ENCODE peak calls at places on chromosomes 13 and 19, in four cellular contexts. M is left ventricle myocardium inferior, K is HCT116, U is fibroblast of pulmonary artery. C is an unnamed sample.

GRCh38 chr19:15913830-15914229 is 16.0 kb upstream of the CYP4F2 start:
- DNase-seq in M (no peak), K (no peak), U (no peak), C (no peak)

GRCh38 chr13:75550159-75550567 is 572 bp downstream of the UCHL3 start:
- DNase-seq in M (no peak), K (peak), U (peak), C (peak)

GRCh38 chr19:55640577-55641375 is at the start of gene ZNF580:
- DNase-seq in M (peak), K (no peak), U (peak), C (peak)

GRCh38 chr13:24323739-24324075 is 14.3 kb downstream of the C1QTNF9 start:
- DNase-seq in M (no peak), K (no peak), U (no peak), C (no peak)

GRCh38 chr19:45814166-45814780 is 835 bp downstream of the RSPH6A start:
- DNase-seq in M (no peak), K (no peak), U (no peak), C (peak)

GRCh38 chr13:41613984-41614581 is 156.7 kb downstream of the RGCC start:
- DNase-seq in M (peak), K (peak), U (peak), C (no peak)

GRCh38 chr13:99484405-99484981 is 16.8 kb upstream of the TM9SF2 start:
- DNase-seq in M (no peak), K (no peak), U (peak), C (no peak)

GRCh38 chr13:31929031-31929770 is 102.4 kb upstream of the FRY start:
- DNase-seq in M (no peak), K (no peak), U (no peak), C (no peak)

GRCh38 chr19:44575116-44575700 is 38.2 kb upstream of the IGSF23 start:
- DNase-seq in M (no peak), K (no peak), U (no peak), C (no peak)

GRCh38 chr13:111079375-111079774 is 35.7 kb upstream of the ARHGEF7 start:
- DNase-seq in M (no peak), K (no peak), U (no peak), C (no peak)

GRCh38 chr19:10238172-10238783 is 7.1 kb upstream of the S1PR2 start:
- DNase-seq in M (peak), K (no peak), U (peak), C (peak)

GRCh38 chr13:20814224-20814910 is 40.6 kb upstream of the EEF1AKMT1 start:
- DNase-seq in M (peak), K (no peak), U (peak), C (no peak)

GRCh38 chr13:46866150-46866549 is 30.7 kb downstream of the HTR2A start:
- DNase-seq in M (no peak), K (no peak), U (peak), C (peak)

GRCh38 chr19:36528194-36528920 is at the start of gene ZNF260:
- DNase-seq in M (peak), K (no peak), U (peak), C (peak)

GRCh38 chr13:66071608-66072007 is 1158.5 kb downstream of the PCDH9 start:
- DNase-seq in M (no peak), K (no peak), U (no peak), C (no peak)

GRCh38 chr19:38710928-38711725 is 33.1 kb downstream of the CAPN12 start:
- DNase-seq in M (no peak), K (no peak), U (no peak), C (no peak)

GRCh38 chr13:106369091-106369490 is 166.4 kb downstream of the EFNB2 start:
- DNase-seq in M (no peak), K (no peak), U (no peak), C (no peak)

GRCh38 chr19:1211494-1212234 is 6.1 kb downstream of the STK11 start:
- DNase-seq in M (no peak), K (no peak), U (no peak), C (no peak)

GRCh38 chr13:89726690-89727435 is 1620.6 kb upstream of the MIR17HG start:
- DNase-seq in M (no peak), K (no peak), U (peak), C (no peak)

GRCh38 chr13:97659602-97660001 is 225.6 kb downstream of the RAP2A start:
- DNase-seq in M (no peak), K (no peak), U (peak), C (peak)

GRCh38 chr19:45973564-45974338 is at the start of gene NOVA2:
- DNase-seq in M (peak), K (peak), U (peak), C (peak)

GRCh38 chr19:46265217-46265828 is 31.5 kb upstream of the HIF3A start:
- DNase-seq in M (no peak), K (peak), U (peak), C (peak)

GRCh38 chr13:37014609-37015008 is 14.0 kb downstream of the EXOSC8 start:
- DNase-seq in M (no peak), K (no peak), U (no peak), C (no peak)

GRCh38 chr13:75566658-75567057 is 17.1 kb downstream of the UCHL3 start:
- DNase-seq in M (no peak), K (no peak), U (peak), C (no peak)

GRCh38 chr13:95002968-95003813 is 290.8 kb upstream of the SOX21 start:
- DNase-seq in M (no peak), K (no peak), U (no peak), C (no peak)

GRCh38 chr19:19475845-19476828 is 39.2 kb downstream of the TSSK6 start:
- DNase-seq in M (no peak), K (no peak), U (peak), C (no peak)

GRCh38 chr19:29835447-29835846 is 23.7 kb downstream of the CCNE1 start:
- DNase-seq in M (no peak), K (no peak), U (no peak), C (no peak)

GRCh38 chr13:43304449-43304848 is 281.1 kb downstream of the DNAJC15 start:
- DNase-seq in M (no peak), K (no peak), U (no peak), C (no peak)

GRCh38 chr13:50928609-50929274 is 19.2 kb downstream of the RNASEH2B start:
- DNase-seq in M (no peak), K (no peak), U (no peak), C (no peak)

GRCh38 chr19:5312058-5312457 is 28.6 kb downstream of the PTPRS start:
- DNase-seq in M (no peak), K (no peak), U (no peak), C (no peak)

GRCh38 chr19:5439452-5439851 is 15.8 kb upstream of the ZNRF4 start:
- DNase-seq in M (no peak), K (no peak), U (no peak), C (no peak)

GRCh38 chr19:13073263-13073662 is 29.4 kb downstream of the LYL1 start:
- DNase-seq in M (no peak), K (no peak), U (no peak), C (no peak)

GRCh38 chr13:25267715-25268114 is 19.6 kb downstream of the MTMR6 start:
- DNase-seq in M (no peak), K (no peak), U (peak), C (peak)

GRCh38 chr13:24681930-24682329 is 1.7 kb downstream of the ATP12A start:
- DNase-seq in M (no peak), K (no peak), U (no peak), C (no peak)

DNA sequence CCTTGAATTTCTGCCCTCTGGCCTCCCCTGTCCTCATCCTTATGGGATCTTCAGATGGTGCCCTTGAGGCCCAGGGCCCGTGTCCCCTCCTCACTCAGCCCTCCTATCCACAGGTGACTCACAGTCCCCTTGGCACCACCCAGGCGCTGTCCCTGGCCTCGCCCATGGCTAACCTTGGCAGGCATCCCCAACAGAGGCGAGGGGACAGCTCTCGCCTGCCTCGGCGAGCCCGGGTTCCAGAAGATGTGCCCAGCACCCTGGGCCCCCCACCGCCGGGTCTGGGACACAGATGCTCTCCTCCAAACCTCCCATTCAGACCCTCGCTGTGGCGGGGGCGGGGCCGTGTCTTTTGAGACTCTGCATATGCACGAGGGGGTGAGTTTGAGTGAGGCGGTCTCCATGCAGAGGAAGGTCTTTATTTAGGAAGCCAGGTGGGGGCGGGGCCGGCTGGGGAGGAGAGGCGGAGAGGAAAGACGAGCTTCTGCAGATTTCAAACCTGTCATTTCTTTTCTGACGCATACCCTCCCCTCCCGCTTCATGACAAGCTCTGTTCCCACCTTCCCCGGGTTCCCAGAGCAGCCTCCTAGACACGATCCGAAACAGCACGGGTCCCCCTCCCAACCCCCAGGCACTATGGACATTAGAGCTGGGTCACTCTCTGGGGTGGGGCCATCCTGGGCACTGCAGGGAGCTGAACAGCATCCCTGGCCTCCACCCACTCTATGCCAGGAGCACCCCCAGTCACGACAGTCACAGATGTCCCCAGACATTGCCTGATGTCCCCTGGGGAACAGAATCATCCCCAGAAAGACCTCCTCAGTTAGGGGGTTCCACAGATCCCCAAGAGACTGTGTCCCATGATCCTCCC is 48.5 kb downstream of the GNG7 start:
- DNase-seq in M (no peak), K (no peak), U (no peak), C (no peak)
- H3K4me3 ChIP-seq in M (no peak), K (no peak), U (no peak), C (no peak)

DNA sequence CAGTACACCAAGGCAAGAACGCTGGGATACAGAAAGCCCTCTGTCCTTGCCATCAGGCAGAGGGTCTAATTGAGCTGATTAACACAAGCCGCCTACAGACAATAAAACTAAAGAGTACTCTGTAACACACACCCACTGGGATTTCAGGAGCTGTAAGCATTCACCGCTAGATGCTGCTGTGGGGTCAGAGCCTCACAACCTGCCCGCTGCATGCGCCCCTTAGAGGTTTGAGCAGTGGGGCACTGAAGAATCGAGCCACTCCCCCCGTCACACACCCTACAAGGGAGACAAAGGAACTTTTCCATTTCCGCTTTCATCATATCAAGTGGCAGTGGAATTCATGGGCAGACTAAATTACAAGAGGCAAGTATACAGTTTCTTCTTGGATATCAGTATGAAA is 1080.6 kb downstream of the PCDH17 start:
- DNase-seq in M (no peak), K (no peak), U (no peak), C (peak)
- TF ChIP-seq CTCF in M (no peak), K (no peak), U (no peak), C (peak)

DNA sequence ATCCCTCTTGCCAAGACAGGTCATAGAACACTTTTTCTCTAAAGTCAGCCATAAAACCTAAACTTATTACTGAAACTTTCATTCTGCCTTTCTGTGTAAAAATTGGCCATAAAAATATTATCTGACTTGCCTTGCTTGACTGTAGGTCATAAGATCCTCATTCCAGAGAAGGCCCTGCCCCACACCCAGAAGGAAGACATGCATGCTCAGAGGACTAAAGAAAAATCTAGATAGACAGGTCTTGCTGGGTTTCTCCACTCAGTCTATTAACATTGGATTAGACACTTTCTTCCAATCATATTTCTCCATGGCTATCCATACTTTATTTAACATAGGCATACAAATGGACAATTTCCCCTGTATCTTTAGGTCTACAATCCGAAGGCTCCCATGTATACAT is 1066.5 kb downstream of the SLITRK1 start:
- DNase-seq in M (no peak), K (no peak), U (no peak), C (no peak)
- H3K4me3 ChIP-seq in M (no peak), K (no peak), U (no peak), C (no peak)

GRCh38 chr19:32022044-32022945 is 323.1 kb upstream of the ZNF507 start:
- DNase-seq in M (no peak), K (no peak), U (no peak), C (no peak)

GRCh38 chr19:32020538-32020937 is 324.9 kb upstream of the ZNF507 start:
- DNase-seq in M (no peak), K (no peak), U (no peak), C (no peak)

GRCh38 chr19:32012886-32013635 is 332.3 kb upstream of the ZNF507 start:
- DNase-seq in M (no peak), K (no peak), U (no peak), C (no peak)

GRCh38 chr19:32017341-32017948 is 328.0 kb upstream of the ZNF507 start:
- DNase-seq in M (no peak), K (no peak), U (no peak), C (no peak)

GRCh38 chr19:32018014-32018413 is 327.4 kb upstream of the ZNF507 start:
- DNase-seq in M (no peak), K (no peak), U (no peak), C (no peak)
- TF ChIP-seq CTCF in M (no peak), K (no peak), U (no peak), C (no peak)

DNA sequence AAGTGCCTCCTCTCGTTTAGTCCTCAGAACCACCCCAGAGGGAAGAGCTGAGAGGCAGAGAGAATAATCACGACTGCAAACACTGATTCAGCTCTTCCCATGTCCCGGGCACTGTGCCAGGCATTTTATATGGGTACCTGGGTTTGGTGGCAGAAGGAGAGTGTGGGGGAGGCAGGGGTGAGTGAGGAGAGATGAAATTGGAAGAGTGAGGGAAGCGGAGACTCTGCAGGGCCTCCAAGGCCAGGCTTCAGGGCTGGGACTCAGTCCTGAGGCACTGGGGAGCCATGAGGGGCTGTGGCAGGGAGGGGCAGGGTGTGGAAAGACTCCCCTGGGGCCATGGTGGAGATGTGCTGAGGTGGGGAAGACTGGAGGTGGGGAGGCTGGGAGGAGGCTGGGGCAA is 8.7 kb downstream of the SYNGR4 start:
- DNase-seq in M (no peak), K (no peak), U (no peak), C (no peak)
- H3K4me3 ChIP-seq in M (no peak), K (no peak), U (no peak), C (no peak)

GRCh38 chr19:3672993-3673392 is 27.3 kb downstream of the PIP5K1C start:
- DNase-seq in M (no peak), K (no peak), U (no peak), C (no peak)
- TF ChIP-seq CTCF in M (no peak), K (no peak), U (no peak), C (no peak)

GRCh38 chr13:113043931-113044330 is 61.7 kb upstream of the F7 start:
- DNase-seq in M (no peak), K (no peak), U (no peak), C (no peak)

GRCh38 chr13:113045214-113046007 is 60.2 kb upstream of the F7 start:
- DNase-seq in M (peak), K (no peak), U (no peak), C (no peak)

GRCh38 chr13:113043001-113043630 is 62.5 kb upstream of the F7 start:
- DNase-seq in M (no peak), K (no peak), U (no peak), C (no peak)

GRCh38 chr13:113046066-113046882 is 59.3 kb upstream of the F7 start:
- DNase-seq in M (no peak), K (no peak), U (no peak), C (no peak)

DNA sequence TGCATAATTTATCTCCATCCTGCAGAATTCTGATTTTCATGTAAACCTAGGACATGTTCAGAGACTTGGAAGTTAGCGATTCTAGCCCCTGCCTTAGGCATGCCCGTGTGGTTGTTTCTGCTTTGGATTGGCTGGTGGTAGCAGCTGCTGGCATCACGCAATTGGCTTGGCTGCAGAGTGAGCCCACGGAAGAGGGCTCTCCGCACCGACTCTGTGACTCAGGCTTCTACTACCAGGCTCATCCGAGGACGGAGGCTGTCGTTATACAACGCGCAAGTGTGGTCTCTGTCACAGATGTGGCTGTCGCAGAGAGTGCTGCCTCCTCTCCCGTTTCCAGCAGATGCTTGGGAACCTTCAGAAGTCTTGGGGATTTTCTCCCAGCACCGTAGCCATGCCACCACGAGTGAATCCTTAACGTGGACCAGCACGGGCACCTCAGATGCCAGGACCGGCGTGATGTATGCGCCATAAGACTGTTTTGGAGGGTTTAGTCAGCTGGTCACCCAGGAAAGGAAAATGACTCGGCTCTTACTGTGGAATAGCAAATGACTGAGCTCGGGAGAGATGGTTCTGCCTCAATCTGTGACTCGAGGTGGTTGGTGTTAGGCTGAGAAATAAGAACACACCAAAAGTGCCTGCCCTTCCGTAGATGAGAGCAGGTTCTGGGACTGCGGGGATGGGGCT is 61.0 kb upstream of the F7 start:
- DNase-seq in M (no peak), K (no peak), U (no peak), C (no peak)
- H3K4me3 ChIP-seq in M (no peak), K (no peak), U (no peak), C (no peak)

GRCh38 chr19:49344516-49345423 is 9.6 kb downstream of the CD37 start:
- DNase-seq in M (no peak), K (no peak), U (no peak), C (no peak)

GRCh38 chr19:49349567-49349966 is 12.6 kb downstream of the TEAD2 start:
- DNase-seq in M (no peak), K (no peak), U (no peak), C (no peak)

GRCh38 chr19:49348305-49349188 is 13.3 kb downstream of the CD37 start:
- DNase-seq in M (no peak), K (no peak), U (no peak), C (no peak)

GRCh38 chr19:49347191-49347590 is 12.0 kb downstream of the CD37 start:
- DNase-seq in M (no peak), K (no peak), U (no peak), C (no peak)

DNA sequence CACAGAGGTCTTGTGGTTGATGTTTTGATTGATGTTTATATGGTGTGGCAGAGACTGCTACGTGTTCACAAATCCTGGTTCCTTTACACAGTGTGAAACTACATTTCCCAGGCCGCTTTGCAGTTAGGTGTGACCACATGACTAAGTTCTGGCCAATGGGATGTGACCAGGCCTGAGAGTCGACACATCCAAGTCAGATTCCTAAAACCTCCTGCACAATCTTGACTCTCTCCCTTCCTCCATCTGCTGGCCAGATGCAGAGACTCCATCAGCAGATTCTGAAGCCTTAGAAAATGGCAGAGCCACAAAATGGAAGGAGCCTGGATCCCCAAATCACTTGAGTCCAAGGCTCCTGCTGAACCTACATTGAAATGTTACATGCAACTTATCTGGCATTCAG is 12.6 kb downstream of the CD37 start:
- DNase-seq in M (no peak), K (peak), U (peak), C (peak)
- TF ChIP-seq CTCF in M (no peak), K (no peak), U (peak), C (no peak)

DNA sequence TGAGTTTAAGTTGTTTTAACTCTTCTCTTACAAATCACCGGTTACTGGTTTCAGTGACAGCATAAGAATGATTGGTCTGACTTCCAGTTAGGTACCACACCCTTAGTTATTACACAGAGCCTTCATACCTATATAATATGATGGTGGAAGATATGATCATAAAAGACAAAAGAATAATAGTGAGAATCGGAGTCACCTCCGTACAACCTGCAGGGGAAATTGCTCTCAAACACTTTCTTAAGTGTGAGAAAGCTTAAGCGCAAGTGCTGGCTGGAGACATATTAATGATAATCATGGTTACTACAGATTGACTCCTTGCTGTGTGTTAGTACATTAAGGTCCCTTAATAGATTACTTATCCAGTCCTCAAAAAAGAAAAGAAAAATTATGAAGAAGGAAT is 1.7 kb upstream of the LHFPL6 start:
- DNase-seq in M (no peak), K (no peak), U (no peak), C (no peak)
- H3K4me3 ChIP-seq in M (no peak), K (no peak), U (no peak), C (no peak)

C was measured in GM12865.